ENCODE peak calls at places on chromosomes 16 and 17, in eight cellular contexts. One of them, this sample, is unnamed.

GRCh38 chr17:77859035-77859360 is 99.5 kb upstream of the TNRC6C start:
- DNase-seq in CD4-positive, alpha-beta T cell: no peak
- DNase-seq in Daoy: no peak
- DNase-seq in NCI-H2171 treated with DMSO at 0.1 percent for 48 hours: no peak
- DNase-seq in AG10803: no peak
- DNase-seq in gastrocnemius medialis: no peak
- DNase-seq in cardiac muscle cell: no peak
- DNase-seq in hepatic stellate cell: no peak
- DNase-seq in this sample: no peak

GRCh38 chr17:36942631-36943125 is 5.4 kb downstream of the LHX1 start:
- DNase-seq in NCI-H2171 treated with DMSO at 0.1 percent for 48 hours: no peak
- DNase-seq in AG10803: no peak
- DNase-seq in Daoy: no peak
- DNase-seq in gastrocnemius medialis: no peak
- DNase-seq in cardiac muscle cell: no peak
- DNase-seq in CD4-positive, alpha-beta T cell: no peak
- DNase-seq in hepatic stellate cell: no peak
- DNase-seq in this sample: no peak

GRCh38 chr17:81498953-81499600 is 13.5 kb downstream of the ACTG1 start:
- DNase-seq in Daoy: no peak
- DNase-seq in CD4-positive, alpha-beta T cell: no peak
- DNase-seq in NCI-H2171 treated with DMSO at 0.1 percent for 48 hours: no peak
- DNase-seq in cardiac muscle cell: no peak
- DNase-seq in AG10803: no peak
- DNase-seq in gastrocnemius medialis: no peak
- DNase-seq in hepatic stellate cell: no peak
- DNase-seq in this sample: no peak

GRCh38 chr17:29617481-29618271 is 5.0 kb downstream of the CORO6 start:
- DNase-seq in CD4-positive, alpha-beta T cell: peak
- DNase-seq in gastrocnemius medialis: no peak
- DNase-seq in hepatic stellate cell: peak
- DNase-seq in NCI-H2171 treated with DMSO at 0.1 percent for 48 hours: peak
- DNase-seq in Daoy: peak
- DNase-seq in cardiac muscle cell: peak
- DNase-seq in AG10803: peak
- DNase-seq in this sample: peak

GRCh38 chr17:8739104-8739503 is 5.5 kb downstream of the CCDC42 start:
- DNase-seq in AG10803: no peak
- DNase-seq in CD4-positive, alpha-beta T cell: no peak
- DNase-seq in cardiac muscle cell: no peak
- DNase-seq in gastrocnemius medialis: no peak
- DNase-seq in NCI-H2171 treated with DMSO at 0.1 percent for 48 hours: no peak
- DNase-seq in Daoy: no peak
- DNase-seq in hepatic stellate cell: no peak
- DNase-seq in this sample: peak

GRCh38 chr17:44331249-44331760 is 6.7 kb upstream of the SLC25A39 start:
- DNase-seq in AG10803: peak
- DNase-seq in cardiac muscle cell: peak
- DNase-seq in NCI-H2171 treated with DMSO at 0.1 percent for 48 hours: peak
- DNase-seq in gastrocnemius medialis: peak
- DNase-seq in CD4-positive, alpha-beta T cell: peak
- DNase-seq in hepatic stellate cell: peak
- DNase-seq in Daoy: peak
- DNase-seq in this sample: peak

GRCh38 chr17:35345445-35345925 is 27.9 kb downstream of the SLFN11 start:
- DNase-seq in NCI-H2171 treated with DMSO at 0.1 percent for 48 hours: no peak
- DNase-seq in CD4-positive, alpha-beta T cell: no peak
- DNase-seq in cardiac muscle cell: peak
- DNase-seq in AG10803: no peak
- DNase-seq in Daoy: no peak
- DNase-seq in hepatic stellate cell: no peak
- DNase-seq in gastrocnemius medialis: no peak
- DNase-seq in this sample: peak

GRCh38 chr17:38605852-38606645 is at the start of gene SRCIN1:
- DNase-seq in cardiac muscle cell: peak
- DNase-seq in Daoy: peak
- DNase-seq in AG10803: no peak
- DNase-seq in hepatic stellate cell: no peak
- DNase-seq in NCI-H2171 treated with DMSO at 0.1 percent for 48 hours: peak
- DNase-seq in CD4-positive, alpha-beta T cell: peak
- DNase-seq in gastrocnemius medialis: no peak
- DNase-seq in this sample: peak

GRCh38 chr16:17304124-17304813 is 166.5 kb downstream of the XYLT1 start:
- DNase-seq in NCI-H2171 treated with DMSO at 0.1 percent for 48 hours: no peak
- DNase-seq in hepatic stellate cell: no peak
- DNase-seq in AG10803: peak
- DNase-seq in CD4-positive, alpha-beta T cell: no peak
- DNase-seq in cardiac muscle cell: no peak
- DNase-seq in gastrocnemius medialis: no peak
- DNase-seq in Daoy: no peak
- DNase-seq in this sample: no peak

GRCh38 chr17:9880582-9880999 is 24.5 kb downstream of the RCVRN start:
- DNase-seq in hepatic stellate cell: no peak
- DNase-seq in Daoy: peak
- DNase-seq in cardiac muscle cell: peak
- DNase-seq in AG10803: peak
- DNase-seq in CD4-positive, alpha-beta T cell: no peak
- DNase-seq in gastrocnemius medialis: no peak
- DNase-seq in NCI-H2171 treated with DMSO at 0.1 percent for 48 hours: no peak
- DNase-seq in this sample: no peak

GRCh38 chr16:17211797-17212196 is 259.0 kb downstream of the XYLT1 start:
- DNase-seq in AG10803: no peak
- DNase-seq in CD4-positive, alpha-beta T cell: peak
- DNase-seq in hepatic stellate cell: no peak
- DNase-seq in NCI-H2171 treated with DMSO at 0.1 percent for 48 hours: no peak
- DNase-seq in gastrocnemius medialis: no peak
- DNase-seq in Daoy: no peak
- DNase-seq in cardiac muscle cell: no peak
- DNase-seq in this sample: peak

GRCh38 chr16:46832757-46833464 is 1.9 kb upstream of the C16orf87 start:
- DNase-seq in AG10803: no peak
- DNase-seq in NCI-H2171 treated with DMSO at 0.1 percent for 48 hours: no peak
- DNase-seq in hepatic stellate cell: no peak
- DNase-seq in Daoy: no peak
- DNase-seq in cardiac muscle cell: no peak
- DNase-seq in gastrocnemius medialis: no peak
- DNase-seq in CD4-positive, alpha-beta T cell: no peak
- DNase-seq in this sample: no peak

GRCh38 chr17:81510798-81511549 is 1.6 kb downstream of the ACTG1 start:
- DNase-seq in AG10803: no peak
- DNase-seq in NCI-H2171 treated with DMSO at 0.1 percent for 48 hours: no peak
- DNase-seq in CD4-positive, alpha-beta T cell: peak
- DNase-seq in cardiac muscle cell: peak
- DNase-seq in gastrocnemius medialis: no peak
- DNase-seq in hepatic stellate cell: no peak
- DNase-seq in Daoy: peak
- DNase-seq in this sample: no peak

GRCh38 chr16:86901483-86901882 is 323.1 kb downstream of the FOXL1 start:
- DNase-seq in cardiac muscle cell: peak
- DNase-seq in NCI-H2171 treated with DMSO at 0.1 percent for 48 hours: no peak
- DNase-seq in CD4-positive, alpha-beta T cell: no peak
- DNase-seq in gastrocnemius medialis: no peak
- DNase-seq in Daoy: peak
- DNase-seq in AG10803: no peak
- DNase-seq in hepatic stellate cell: peak
- DNase-seq in this sample: no peak

GRCh38 chr16:25709182-25709581 is 17.4 kb downstream of the HS3ST4 start:
- DNase-seq in hepatic stellate cell: no peak
- DNase-seq in Daoy: no peak
- DNase-seq in NCI-H2171 treated with DMSO at 0.1 percent for 48 hours: no peak
- DNase-seq in cardiac muscle cell: no peak
- DNase-seq in CD4-positive, alpha-beta T cell: no peak
- DNase-seq in AG10803: no peak
- DNase-seq in gastrocnemius medialis: no peak
- DNase-seq in this sample: peak

GRCh38 chr17:63497708-63498483 is 21.0 kb downstream of the ACE start:
- DNase-seq in NCI-H2171 treated with DMSO at 0.1 percent for 48 hours: peak
- DNase-seq in cardiac muscle cell: peak
- DNase-seq in CD4-positive, alpha-beta T cell: no peak
- DNase-seq in AG10803: no peak
- DNase-seq in gastrocnemius medialis: no peak
- DNase-seq in hepatic stellate cell: no peak
- DNase-seq in Daoy: no peak
- DNase-seq in this sample: peak

GRCh38 chr17:76382305-76382802 is 2.1 kb upstream of the SPHK1 start:
- DNase-seq in AG10803: peak
- DNase-seq in cardiac muscle cell: peak
- DNase-seq in Daoy: peak
- DNase-seq in hepatic stellate cell: no peak
- DNase-seq in gastrocnemius medialis: no peak
- DNase-seq in NCI-H2171 treated with DMSO at 0.1 percent for 48 hours: no peak
- DNase-seq in CD4-positive, alpha-beta T cell: no peak
- DNase-seq in this sample: peak

GRCh38 chr17:57601328-57601727 is 143.8 kb downstream of the CCDC182 start:
- DNase-seq in hepatic stellate cell: no peak
- DNase-seq in Daoy: no peak
- DNase-seq in CD4-positive, alpha-beta T cell: no peak
- DNase-seq in AG10803: no peak
- DNase-seq in cardiac muscle cell: no peak
- DNase-seq in gastrocnemius medialis: no peak
- DNase-seq in NCI-H2171 treated with DMSO at 0.1 percent for 48 hours: no peak
- DNase-seq in this sample: no peak

GRCh38 chr16:66137853-66138252 is 228.6 kb upstream of the CDH5 start:
- DNase-seq in Daoy: no peak
- DNase-seq in NCI-H2171 treated with DMSO at 0.1 percent for 48 hours: no peak
- DNase-seq in cardiac muscle cell: no peak
- DNase-seq in CD4-positive, alpha-beta T cell: no peak
- DNase-seq in gastrocnemius medialis: no peak
- DNase-seq in hepatic stellate cell: no peak
- DNase-seq in AG10803: no peak
- DNase-seq in this sample: no peak

GRCh38 chr16:2009791-2010510 is at the start of gene ZNF598:
- DNase-seq in CD4-positive, alpha-beta T cell: peak
- DNase-seq in AG10803: peak
- DNase-seq in gastrocnemius medialis: peak
- DNase-seq in cardiac muscle cell: peak
- DNase-seq in NCI-H2171 treated with DMSO at 0.1 percent for 48 hours: peak
- DNase-seq in Daoy: peak
- DNase-seq in hepatic stellate cell: peak
- DNase-seq in this sample: peak

GRCh38 chr16:2663553-2664521 is 18.5 kb upstream of the KCTD5 start:
- DNase-seq in cardiac muscle cell: peak
- DNase-seq in AG10803: peak
- DNase-seq in hepatic stellate cell: no peak
- DNase-seq in gastrocnemius medialis: no peak
- DNase-seq in Daoy: no peak
- DNase-seq in CD4-positive, alpha-beta T cell: no peak
- DNase-seq in NCI-H2171 treated with DMSO at 0.1 percent for 48 hours: no peak
- DNase-seq in this sample: no peak

GRCh38 chr17:29346462-29346861 is 43.7 kb upstream of the TAOK1 start:
- DNase-seq in NCI-H2171 treated with DMSO at 0.1 percent for 48 hours: no peak
- DNase-seq in gastrocnemius medialis: no peak
- DNase-seq in Daoy: no peak
- DNase-seq in cardiac muscle cell: no peak
- DNase-seq in hepatic stellate cell: no peak
- DNase-seq in AG10803: no peak
- DNase-seq in CD4-positive, alpha-beta T cell: no peak
- DNase-seq in this sample: no peak

GRCh38 chr16:1775846-1776671 is 3.1 kb upstream of the MRPS34 start:
- DNase-seq in Daoy: no peak
- DNase-seq in AG10803: no peak
- DNase-seq in gastrocnemius medialis: no peak
- DNase-seq in cardiac muscle cell: no peak
- DNase-seq in NCI-H2171 treated with DMSO at 0.1 percent for 48 hours: peak
- DNase-seq in CD4-positive, alpha-beta T cell: no peak
- DNase-seq in hepatic stellate cell: no peak
- DNase-seq in this sample: no peak

GRCh38 chr17:2602597-2603017 is 9.2 kb downstream of the PAFAH1B1 start:
- DNase-seq in NCI-H2171 treated with DMSO at 0.1 percent for 48 hours: no peak
- DNase-seq in cardiac muscle cell: no peak
- DNase-seq in Daoy: no peak
- DNase-seq in AG10803: no peak
- DNase-seq in hepatic stellate cell: no peak
- DNase-seq in gastrocnemius medialis: no peak
- DNase-seq in CD4-positive, alpha-beta T cell: no peak
- DNase-seq in this sample: no peak

GRCh38 chr16:84618428-84619102 is 687 bp upstream of the COTL1 start:
- DNase-seq in CD4-positive, alpha-beta T cell: no peak
- DNase-seq in NCI-H2171 treated with DMSO at 0.1 percent for 48 hours: no peak
- DNase-seq in hepatic stellate cell: peak
- DNase-seq in gastrocnemius medialis: no peak
- DNase-seq in cardiac muscle cell: peak
- DNase-seq in AG10803: peak
- DNase-seq in Daoy: peak
- DNase-seq in this sample: peak

GRCh38 chr17:19986941-19987714 is 9.5 kb upstream of the AKAP10 start:
- DNase-seq in Daoy: no peak
- DNase-seq in CD4-positive, alpha-beta T cell: no peak
- DNase-seq in gastrocnemius medialis: no peak
- DNase-seq in hepatic stellate cell: no peak
- DNase-seq in AG10803: no peak
- DNase-seq in cardiac muscle cell: no peak
- DNase-seq in NCI-H2171 treated with DMSO at 0.1 percent for 48 hours: no peak
- DNase-seq in this sample: peak

GRCh38 chr16:11358531-11358930 is 13.3 kb downstream of the RMI2 start:
- DNase-seq in cardiac muscle cell: no peak
- DNase-seq in hepatic stellate cell: no peak
- DNase-seq in gastrocnemius medialis: no peak
- DNase-seq in AG10803: no peak
- DNase-seq in Daoy: no peak
- DNase-seq in CD4-positive, alpha-beta T cell: no peak
- DNase-seq in NCI-H2171 treated with DMSO at 0.1 percent for 48 hours: no peak
- DNase-seq in this sample: no peak

GRCh38 chr17:32504166-32504990 is 17.6 kb downstream of the CDK5R1 start:
- DNase-seq in NCI-H2171 treated with DMSO at 0.1 percent for 48 hours: no peak
- DNase-seq in cardiac muscle cell: no peak
- DNase-seq in hepatic stellate cell: peak
- DNase-seq in AG10803: peak
- DNase-seq in CD4-positive, alpha-beta T cell: peak
- DNase-seq in Daoy: peak
- DNase-seq in gastrocnemius medialis: no peak
- DNase-seq in this sample: no peak

GRCh38 chr16:17369441-17369951 is 101.3 kb downstream of the XYLT1 start:
- DNase-seq in cardiac muscle cell: peak
- DNase-seq in hepatic stellate cell: no peak
- DNase-seq in gastrocnemius medialis: no peak
- DNase-seq in CD4-positive, alpha-beta T cell: peak
- DNase-seq in NCI-H2171 treated with DMSO at 0.1 percent for 48 hours: no peak
- DNase-seq in AG10803: no peak
- DNase-seq in Daoy: no peak
- DNase-seq in this sample: no peak

GRCh38 chr17:348692-349425 is 3.7 kb downstream of the RPH3AL start:
- DNase-seq in Daoy: no peak
- DNase-seq in CD4-positive, alpha-beta T cell: no peak
- DNase-seq in AG10803: no peak
- DNase-seq in gastrocnemius medialis: peak
- DNase-seq in hepatic stellate cell: no peak
- DNase-seq in cardiac muscle cell: no peak
- DNase-seq in NCI-H2171 treated with DMSO at 0.1 percent for 48 hours: no peak
- DNase-seq in this sample: no peak

GRCh38 chr16:29809850-29810698 is 1.9 kb upstream of the PRRT2 start:
- DNase-seq in NCI-H2171 treated with DMSO at 0.1 percent for 48 hours: peak
- DNase-seq in AG10803: no peak
- DNase-seq in hepatic stellate cell: peak
- DNase-seq in CD4-positive, alpha-beta T cell: no peak
- DNase-seq in cardiac muscle cell: no peak
- DNase-seq in Daoy: no peak
- DNase-seq in gastrocnemius medialis: no peak
- DNase-seq in this sample: peak

GRCh38 chr17:62995377-62995885 is 29.4 kb downstream of the TANC2 start:
- DNase-seq in NCI-H2171 treated with DMSO at 0.1 percent for 48 hours: peak
- DNase-seq in gastrocnemius medialis: no peak
- DNase-seq in hepatic stellate cell: peak
- DNase-seq in CD4-positive, alpha-beta T cell: no peak
- DNase-seq in Daoy: peak
- DNase-seq in cardiac muscle cell: peak
- DNase-seq in AG10803: peak
- DNase-seq in this sample: peak

GRCh38 chr17:45127583-45128300 is 4.6 kb downstream of the PLCD3 start:
- DNase-seq in NCI-H2171 treated with DMSO at 0.1 percent for 48 hours: no peak
- DNase-seq in CD4-positive, alpha-beta T cell: no peak
- DNase-seq in AG10803: peak
- DNase-seq in Daoy: no peak
- DNase-seq in hepatic stellate cell: peak
- DNase-seq in gastrocnemius medialis: no peak
- DNase-seq in cardiac muscle cell: peak
- DNase-seq in this sample: no peak

GRCh38 chr16:81650982-81651562 is 128.0 kb upstream of the PLCG2 start:
- DNase-seq in NCI-H2171 treated with DMSO at 0.1 percent for 48 hours: peak
- DNase-seq in gastrocnemius medialis: no peak
- DNase-seq in hepatic stellate cell: no peak
- DNase-seq in CD4-positive, alpha-beta T cell: no peak
- DNase-seq in cardiac muscle cell: peak
- DNase-seq in AG10803: no peak
- DNase-seq in Daoy: no peak
- DNase-seq in this sample: peak

This sample was measured in GM23338.